ENCODE peak calls at places on chromosomes 7 and 10, in ten cellular contexts. X is hepatocyte, U is mammary epithelial cell, M is RWPE2, P is IMR-90, T is GM23248, W is heart right ventricle, E is neural progenitor cell, B is left ventricle myocardium inferior, F is cardiac muscle cell. O is an unnamed sample. For H3K4me1 and H3K27me3, the result is how much of the 10 kb centered on the place peaks cover.

GRCh38 chr7:70738080-70738479 is 393.9 kb upstream of the GALNT17 start:
- DNase-seq in X (peak), U (peak), M (no peak), P (peak), T (peak), W (no peak), E (no peak), B (no peak), F (peak), O (peak)

GRCh38 chr7:46034056-46034768 is 113.1 kb upstream of the IGFBP3 start:
- DNase-seq in X (no peak), U (peak), M (no peak), P (peak), T (peak), W (no peak), E (no peak), B (no peak), F (peak), O (no peak)

GRCh38 chr10:51170518-51171245 is 96.4 kb downstream of the PRKG1 start:
- DNase-seq in X (no peak), U (no peak), M (no peak), P (peak), T (peak), W (no peak), E (no peak), B (no peak), F (no peak), O (no peak)

GRCh38 chr10:63720072-63720537 is 198.9 kb downstream of the REEP3 start:
- DNase-seq in X (peak), U (peak), M (no peak), P (peak), T (peak), W (peak), E (peak), B (no peak), F (peak), O (peak)

GRCh38 chr7:69739182-69739581 is 140.9 kb downstream of the AUTS2 start:
- DNase-seq in X (no peak), U (no peak), M (no peak), P (no peak), T (no peak), W (no peak), E (no peak), B (no peak), F (no peak), O (no peak)

GRCh38 chr10:125880719-125881118 is 373 bp downstream of the DHX32 start:
- DNase-seq in X (no peak), U (no peak), M (no peak), P (peak), T (no peak), W (no peak), E (peak), B (no peak), F (no peak), O (peak)

GRCh38 chr10:454860-455259 is 234.6 kb downstream of the DIP2C start:
- DNase-seq in X (peak), U (peak), M (no peak), P (peak), T (peak), W (no peak), E (no peak), B (peak), F (peak), O (peak)

GRCh38 chr7:84370114-84370513 is 175.5 kb upstream of the SEMA3A start:
- DNase-seq in X (no peak), U (no peak), M (no peak), P (peak), T (no peak), W (no peak), E (no peak), B (no peak), F (no peak), O (no peak)

GRCh38 chr7:66696774-66697191 is 43.8 kb upstream of the RABGEF1 start:
- DNase-seq in X (no peak), U (peak), M (no peak), P (peak), T (peak), W (no peak), E (no peak), B (peak), F (peak), O (no peak)

GRCh38 chr10:104277785-104278184 is 8.8 kb downstream of the GSTO2 start:
- DNase-seq in X (no peak), U (no peak), M (no peak), P (no peak), T (no peak), W (no peak), E (no peak), B (no peak), F (no peak), O (no peak)

GRCh38 chr7:95509199-95509598 is 23.5 kb downstream of the ASB4 start:
- DNase-seq in X (peak), U (peak), M (no peak), P (peak), T (peak), W (no peak), E (peak), B (no peak), F (peak), O (no peak)

GRCh38 chr7:148142660-148143248 is 447.8 kb upstream of the C7orf33 start:
- DNase-seq in X (peak), U (peak), M (no peak), P (peak), T (peak), W (peak), E (peak), B (no peak), F (peak), O (no peak)

GRCh38 chr7:159070422-159071148 is 74.1 kb downstream of the VIPR2 start:
- DNase-seq in X (no peak), U (no peak), M (no peak), P (no peak), T (no peak), W (no peak), E (no peak), B (no peak), F (peak), O (no peak)

GRCh38 chr7:117145952-117146475 is 176.8 kb downstream of the WNT2 start:
- DNase-seq in X (no peak), U (no peak), M (no peak), P (no peak), T (no peak), W (no peak), E (no peak), B (no peak), F (no peak), O (no peak)

GRCh38 chr10:30587522-30588031 is 42.0 kb downstream of the LYZL2 start:
- DNase-seq in X (peak), U (peak), M (no peak), P (no peak), T (no peak), W (peak), E (no peak), B (peak), F (no peak), O (no peak)

GRCh38 chr10:113527181-113527580 is 25.7 kb upstream of the HABP2 start:
- DNase-seq in X (no peak), U (no peak), M (no peak), P (no peak), T (peak), W (no peak), E (no peak), B (no peak), F (peak), O (no peak)

GRCh38 chr10:49023752-49024151 is 84.1 kb upstream of the LRRC18 start:
- DNase-seq in X (peak), U (no peak), M (no peak), P (peak), T (peak), W (no peak), E (no peak), B (no peak), F (peak), O (no peak)

GRCh38 chr7:35487402-35487801 is 207.5 kb downstream of the HERPUD2 start:
- DNase-seq in X (no peak), U (no peak), M (no peak), P (no peak), T (no peak), W (no peak), E (no peak), B (no peak), F (no peak), O (no peak)

GRCh38 chr10:61923210-61924024 is 21.9 kb downstream of the ARID5B start:
- DNase-seq in X (no peak), U (peak), M (no peak), P (peak), T (peak), W (no peak), E (no peak), B (no peak), F (peak), O (no peak)

GRCh38 chr10:78433722-78434535 is 400.3 kb downstream of the RPS24 start:
- DNase-seq in X (no peak), U (no peak), M (no peak), P (no peak), T (no peak), W (no peak), E (peak), B (no peak), F (no peak), O (no peak)

GRCh38 chr10:131452926-131453771 is 141.6 kb upstream of the TCERG1L start:
- DNase-seq in X (peak), U (no peak), M (no peak), P (no peak), T (no peak), W (peak), E (peak), B (peak), F (peak), O (no peak)
- H3K4me3 ChIP-seq in X (no peak), U (no peak), M (no peak), P (no peak), T (no peak), W (peak), E (peak), B (peak), F (no peak), O (no peak)

GRCh38 chr7:24366901-24367300 is 82.9 kb downstream of the NPY start:
- DNase-seq in X (no peak), U (no peak), M (no peak), P (no peak), T (no peak), W (no peak), E (no peak), B (no peak), F (no peak), O (no peak)
- H3K4me1 ChIP-seq in X (under half), U (under half), M (under half), P (under half), T (under half), W (under half), E (under half), B (under half), F (under half), O (under half)

GRCh38 chr10:69650589-69651261 is 20.7 kb downstream of the FAM241B start:
- DNase-seq in X (no peak), U (no peak), M (no peak), P (no peak), T (no peak), W (no peak), E (no peak), B (no peak), F (no peak), O (no peak)
- H3K27me3 ChIP-seq in X (under half), U (under half), M (under half), P (half or more), T (under half), W (under half), E (under half), B (under half), F (under half), O (under half)

DNA sequence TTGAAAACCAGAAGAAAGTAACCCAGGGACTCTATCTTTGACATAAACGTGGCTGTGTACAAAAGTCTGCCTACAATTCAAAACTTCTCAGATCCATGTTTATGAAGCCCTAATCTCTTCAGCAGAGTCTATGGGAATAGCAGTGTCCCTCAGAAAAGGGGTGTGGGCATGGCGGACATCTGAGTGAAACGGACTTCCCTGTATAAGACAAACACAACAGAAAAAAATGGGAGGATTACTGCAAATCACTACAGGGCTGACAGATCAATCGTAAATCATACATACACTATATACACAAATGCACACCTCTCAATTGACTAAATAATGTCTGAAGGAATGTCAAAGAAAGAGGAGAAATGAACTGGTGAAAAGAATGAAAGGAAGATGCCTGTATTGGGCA is 114.0 kb downstream of the ATE1 start:
- DNase-seq in X (no peak), U (no peak), M (no peak), P (no peak), T (no peak), W (no peak), E (no peak), B (no peak), F (no peak), O (no peak)
- H3K4me3 ChIP-seq in X (no peak), U (no peak), M (no peak), P (no peak), T (no peak), W (no peak), E (no peak), B (no peak), F (no peak), O (no peak)

GRCh38 chr7:80722596-80723141 is 84.2 kb downstream of the CD36 start:
- DNase-seq in X (peak), U (peak), M (peak), P (peak), T (peak), W (no peak), E (peak), B (peak), F (peak), O (peak)
- H3K4me1 ChIP-seq in X (under half), U (under half), M (under half), P (under half), T (half or more), W (under half), E (under half), B (under half), F (under half), O (half or more)

GRCh38 chr10:100470367-100470766 is 7.6 kb downstream of the WNT8B start:
- DNase-seq in X (no peak), U (no peak), M (no peak), P (peak), T (peak), W (no peak), E (no peak), B (no peak), F (peak), O (no peak)
- H3K27me3 ChIP-seq in X (under half), U (under half), M (under half), P (under half), T (under half), W (under half), E (half or more), B (half or more), F (half or more), O (under half)

GRCh38 chr10:124299726-124300125 is 119.0 kb downstream of the OAT start:
- DNase-seq in X (no peak), U (peak), M (no peak), P (no peak), T (no peak), W (no peak), E (no peak), B (no peak), F (no peak), O (no peak)
- H3K4me3 ChIP-seq in X (no peak), U (no peak), M (no peak), P (no peak), T (no peak), W (no peak), E (no peak), B (no peak), F (no peak), O (no peak)

DNA sequence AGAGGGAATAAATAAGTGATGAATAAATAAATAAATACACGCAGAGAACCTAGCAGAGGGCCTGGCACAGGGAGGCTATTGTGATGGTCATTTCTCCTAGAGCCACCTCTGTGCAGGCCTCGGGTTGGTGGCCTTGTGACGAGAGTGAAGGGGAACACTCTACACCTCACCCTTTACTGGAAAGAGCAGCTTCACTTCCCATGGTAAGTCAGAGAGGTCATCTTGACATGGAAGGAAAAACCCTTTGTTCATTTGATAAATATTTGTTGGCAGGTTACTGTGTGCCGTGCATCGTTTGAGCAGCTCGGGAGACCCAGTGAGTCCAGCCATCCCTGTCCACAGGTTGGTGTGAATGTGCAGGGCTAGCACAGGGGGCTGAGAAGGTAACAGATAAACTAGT is 70.2 kb upstream of the PODXL start:
- DNase-seq in X (no peak), U (no peak), M (no peak), P (no peak), T (no peak), W (no peak), E (no peak), B (no peak), F (no peak), O (no peak)
- H3K4me1 ChIP-seq in X (under half), U (under half), M (under half), P (under half), T (under half), W (under half), E (under half), B (half or more), F (under half), O (half or more)

DNA sequence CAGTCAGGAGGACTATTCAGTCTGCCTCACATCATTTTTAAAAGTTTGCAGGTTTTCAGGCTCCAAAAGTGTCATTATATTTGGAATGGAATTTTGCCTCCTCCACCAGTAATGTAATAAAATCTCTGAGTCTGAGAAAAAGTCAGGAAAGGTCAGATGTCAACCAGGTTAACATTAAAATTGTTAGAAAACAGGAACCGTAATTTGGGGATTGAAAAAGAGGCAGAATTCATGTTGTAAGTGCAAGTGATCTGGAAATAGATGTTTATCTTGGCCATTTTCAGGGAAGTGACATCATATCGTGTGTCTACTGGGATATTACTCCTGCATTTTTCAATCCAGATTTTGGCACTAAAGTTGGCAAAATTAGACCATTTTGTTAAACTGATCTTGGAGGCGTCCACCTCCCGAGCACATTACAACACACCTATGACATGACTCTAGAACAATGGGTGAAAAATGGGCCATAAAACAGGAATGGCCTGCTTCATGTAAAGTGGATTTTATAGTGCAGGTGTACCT is 428.5 kb upstream of the MGMT start:
- DNase-seq in X (no peak), U (no peak), M (no peak), P (no peak), T (no peak), W (no peak), E (no peak), B (no peak), F (no peak), O (no peak)
- H3K27me3 ChIP-seq in X (under half), U (under half), M (under half), P (under half), T (under half), W (under half), E (under half), B (under half), F (under half), O (under half)

O was measured in Caco-2.